ENCODE peak calls at places on chromosomes 6 and 20, in six cellular contexts. One of them, this sample, is unnamed. For H3K4me1, the result is how much of the 10 kb centered on the place peaks cover.

GRCh38 chr6:25689966-25690365 is 38.0 kb downstream of the SCGN start:
- DNase-seq in SK-N-SH: no peak
- DNase-seq in GM12878: no peak
- DNase-seq in NT2/D1: no peak
- DNase-seq in H9: no peak
- DNase-seq in mammary epithelial cell: peak
- DNase-seq in this sample: no peak

GRCh38 chr6:33818293-33818692 is 14.5 kb upstream of the MLN start:
- DNase-seq in SK-N-SH: no peak
- DNase-seq in NT2/D1: no peak
- DNase-seq in H9: no peak
- DNase-seq in GM12878: no peak
- DNase-seq in mammary epithelial cell: no peak
- DNase-seq in this sample: no peak

GRCh38 chr6:1749041-1749440 is 139.3 kb downstream of the FOXC1 start:
- DNase-seq in H9: no peak
- DNase-seq in SK-N-SH: no peak
- DNase-seq in mammary epithelial cell: no peak
- DNase-seq in GM12878: no peak
- DNase-seq in NT2/D1: no peak
- DNase-seq in this sample: peak

GRCh38 chr20:17888044-17888443 is 80.5 kb downstream of the SNX5 start:
- DNase-seq in SK-N-SH: no peak
- DNase-seq in GM12878: no peak
- DNase-seq in mammary epithelial cell: peak
- DNase-seq in H9: no peak
- DNase-seq in NT2/D1: no peak
- DNase-seq in this sample: no peak

GRCh38 chr20:24700166-24700860 is 230.9 kb downstream of the SYNDIG1 start:
- DNase-seq in mammary epithelial cell: no peak
- DNase-seq in NT2/D1: no peak
- DNase-seq in GM12878: no peak
- DNase-seq in SK-N-SH: no peak
- DNase-seq in H9: peak
- DNase-seq in this sample: peak

GRCh38 chr6:116513224-116513875 is 1.9 kb downstream of the CALHM5 start:
- DNase-seq in H9: no peak
- DNase-seq in GM12878: no peak
- DNase-seq in mammary epithelial cell: peak
- DNase-seq in SK-N-SH: no peak
- DNase-seq in NT2/D1: no peak
- DNase-seq in this sample: no peak

GRCh38 chr20:3671986-3672863 is 9.0 kb upstream of the GFRA4 start:
- DNase-seq in H9: peak
- DNase-seq in NT2/D1: no peak
- DNase-seq in GM12878: no peak
- DNase-seq in SK-N-SH: peak
- DNase-seq in mammary epithelial cell: no peak
- DNase-seq in this sample: no peak

GRCh38 chr20:8853805-8854338 is 215.0 kb upstream of the PLCB4 start:
- DNase-seq in NT2/D1: peak
- DNase-seq in SK-N-SH: peak
- DNase-seq in GM12878: peak
- DNase-seq in H9: peak
- DNase-seq in mammary epithelial cell: peak
- DNase-seq in this sample: peak

GRCh38 chr6:170553686-170554085 is 483 bp upstream of the TBP start:
- DNase-seq in SK-N-SH: no peak
- DNase-seq in NT2/D1: no peak
- DNase-seq in mammary epithelial cell: no peak
- DNase-seq in GM12878: no peak
- DNase-seq in H9: no peak
- DNase-seq in this sample: no peak

GRCh38 chr6:12842658-12843057 is 126.1 kb downstream of the PHACTR1 start:
- DNase-seq in NT2/D1: no peak
- DNase-seq in GM12878: no peak
- DNase-seq in H9: no peak
- DNase-seq in SK-N-SH: no peak
- DNase-seq in mammary epithelial cell: no peak
- DNase-seq in this sample: no peak

GRCh38 chr6:12848969-12849368 is 132.4 kb downstream of the PHACTR1 start:
- DNase-seq in NT2/D1: no peak
- DNase-seq in SK-N-SH: no peak
- DNase-seq in mammary epithelial cell: no peak
- DNase-seq in H9: no peak
- DNase-seq in GM12878: no peak
- DNase-seq in this sample: no peak

GRCh38 chr6:12842126-12842525 is 125.6 kb downstream of the PHACTR1 start:
- DNase-seq in H9: no peak
- DNase-seq in NT2/D1: no peak
- DNase-seq in GM12878: no peak
- DNase-seq in mammary epithelial cell: no peak
- DNase-seq in SK-N-SH: no peak
- DNase-seq in this sample: no peak

GRCh38 chr6:12844284-12845223 is 128.0 kb downstream of the PHACTR1 start:
- DNase-seq in mammary epithelial cell: no peak
- DNase-seq in H9: no peak
- DNase-seq in NT2/D1: peak
- DNase-seq in GM12878: no peak
- DNase-seq in SK-N-SH: peak
- DNase-seq in this sample: no peak

GRCh38 chr6:12845224-12846004 is 128.8 kb downstream of the PHACTR1 start:
- DNase-seq in SK-N-SH: peak
- DNase-seq in GM12878: no peak
- DNase-seq in mammary epithelial cell: no peak
- DNase-seq in H9: no peak
- DNase-seq in NT2/D1: no peak
- DNase-seq in this sample: no peak
- H3K9ac ChIP-seq in SK-N-SH: no peak
- H3K9ac ChIP-seq in GM12878: no peak
- H3K9ac ChIP-seq in mammary epithelial cell: no peak
- H3K9ac ChIP-seq in H9: no peak
- H3K9ac ChIP-seq in NT2/D1: no peak
- H3K9ac ChIP-seq in this sample: no peak

DNA sequence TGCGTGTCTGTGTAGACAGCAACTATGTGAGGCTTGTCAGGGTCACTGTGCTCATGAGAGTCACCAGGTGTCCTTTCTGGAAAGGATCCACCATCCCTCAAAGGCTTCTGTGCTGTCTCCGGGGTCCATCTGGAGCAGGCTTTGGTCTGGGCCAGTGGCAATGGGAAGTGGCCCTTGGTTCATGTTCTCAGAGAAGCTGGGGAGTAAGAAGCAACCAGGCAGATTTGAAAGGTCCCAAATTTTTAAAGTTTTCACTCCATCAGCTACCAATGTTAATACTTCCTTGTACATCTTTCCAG is 68.2 kb downstream of the GCNT2 start:
- DNase-seq in NT2/D1: no peak
- DNase-seq in SK-N-SH: peak
- DNase-seq in H9: no peak
- DNase-seq in mammary epithelial cell: no peak
- DNase-seq in GM12878: no peak
- DNase-seq in this sample: no peak
- H3K4me1 ChIP-seq in NT2/D1: under half
- H3K4me1 ChIP-seq in SK-N-SH: under half
- H3K4me1 ChIP-seq in H9: under half
- H3K4me1 ChIP-seq in mammary epithelial cell: under half
- H3K4me1 ChIP-seq in GM12878: under half
- H3K4me1 ChIP-seq in this sample: under half

DNA sequence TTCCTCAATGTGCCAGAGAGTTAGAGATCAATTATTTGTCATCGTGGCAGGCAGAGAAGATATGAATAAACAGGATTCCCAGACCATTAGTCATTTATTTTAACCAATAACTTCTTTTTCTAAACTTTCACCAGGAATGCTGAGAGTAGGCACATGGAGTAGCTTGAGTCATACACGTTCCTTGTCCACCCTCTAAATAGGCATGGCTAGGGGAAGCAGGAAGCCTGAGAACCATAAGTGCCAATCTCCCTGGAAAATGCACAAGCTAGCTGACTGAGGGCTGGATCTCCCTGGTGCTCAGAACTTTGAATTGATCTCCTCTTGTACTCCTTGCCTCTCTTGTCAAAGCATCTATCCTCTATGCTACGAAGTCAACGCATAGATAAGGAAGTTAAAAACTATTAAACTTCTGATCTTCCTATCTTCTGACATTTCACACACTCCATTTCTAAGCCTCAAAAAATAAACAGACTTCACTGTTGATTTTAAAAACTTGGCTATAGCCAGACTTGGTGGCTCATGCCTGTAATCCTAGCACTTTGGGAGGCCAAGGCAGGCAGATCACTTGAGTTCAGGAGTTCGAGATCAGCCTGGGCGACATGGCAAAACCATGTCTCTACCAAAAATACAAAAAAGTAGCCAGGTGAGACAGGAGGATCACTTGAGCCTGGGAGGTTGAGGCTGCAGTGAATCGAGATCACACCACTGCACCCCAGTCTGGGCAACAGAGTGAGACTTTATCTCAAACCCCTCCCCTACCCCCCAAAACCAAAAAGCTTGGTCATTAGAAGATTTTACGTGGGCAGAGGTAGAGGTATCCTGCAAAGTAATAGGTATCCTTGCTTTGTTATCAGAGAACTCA is 11.8 kb downstream of the ADTRP start:
- DNase-seq in SK-N-SH: no peak
- DNase-seq in NT2/D1: no peak
- DNase-seq in H9: no peak
- DNase-seq in mammary epithelial cell: peak
- DNase-seq in GM12878: no peak
- DNase-seq in this sample: no peak
- H3K9ac ChIP-seq in SK-N-SH: peak
- H3K9ac ChIP-seq in NT2/D1: no peak
- H3K9ac ChIP-seq in H9: no peak
- H3K9ac ChIP-seq in mammary epithelial cell: peak
- H3K9ac ChIP-seq in GM12878: no peak
- H3K9ac ChIP-seq in this sample: no peak

DNA sequence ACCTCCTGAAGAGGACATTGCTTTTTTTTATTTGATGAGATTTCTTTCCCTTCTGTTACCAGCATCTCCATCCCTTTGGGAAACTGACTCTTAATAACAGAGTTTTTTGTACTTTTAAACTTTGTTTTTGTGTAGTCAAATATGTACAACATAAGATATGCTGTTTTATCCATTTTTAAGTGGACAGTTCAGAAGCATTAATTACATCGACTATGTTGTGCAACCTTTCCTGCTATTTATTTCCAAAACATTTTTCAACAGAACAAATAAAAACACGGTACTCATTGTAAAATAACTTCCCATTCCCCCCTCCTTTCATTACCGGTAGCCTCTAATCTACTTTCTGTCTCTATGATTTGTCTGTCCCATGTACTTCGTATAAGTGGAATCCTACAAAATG is 11.2 kb upstream of the RIPK1 start:
- DNase-seq in GM12878: no peak
- DNase-seq in mammary epithelial cell: no peak
- DNase-seq in H9: no peak
- DNase-seq in NT2/D1: no peak
- DNase-seq in SK-N-SH: no peak
- DNase-seq in this sample: no peak
- H3K4me1 ChIP-seq in GM12878: under half
- H3K4me1 ChIP-seq in mammary epithelial cell: under half
- H3K4me1 ChIP-seq in H9: under half
- H3K4me1 ChIP-seq in NT2/D1: under half
- H3K4me1 ChIP-seq in SK-N-SH: under half
- H3K4me1 ChIP-seq in this sample: under half

This sample was measured in DND-41.